ENCODE peak calls at places on chromosomes 5 and 9, in six cellular contexts. One of them, this sample, is unnamed.

GRCh38 chr9:113298311-113298710 is 4.9 kb downstream of the RNF183 start:
- DNase-seq in H1: no peak
- DNase-seq in HepG2: no peak
- DNase-seq in K562: no peak
- DNase-seq in GM12878: no peak
- DNase-seq in GM12891: no peak
- DNase-seq in this sample: no peak

GRCh38 chr5:134289509-134290113 is 63.7 kb upstream of the PPP2CA start:
- DNase-seq in H1: peak; percentile 59
- DNase-seq in HepG2: peak; percentile 84
- DNase-seq in K562: peak; percentile 85
- DNase-seq in GM12878: peak; percentile 24
- DNase-seq in GM12891: peak; percentile 10
- DNase-seq in this sample: peak; percentile 13

GRCh38 chr5:59489551-59489950 is 404.0 kb downstream of the PDE4D start:
- DNase-seq in H1: no peak
- DNase-seq in HepG2: no peak
- DNase-seq in K562: no peak
- DNase-seq in GM12878: no peak
- DNase-seq in GM12891: no peak
- DNase-seq in this sample: no peak

GRCh38 chr9:70954126-70954525 is 167.3 kb downstream of the TRPM3 start:
- DNase-seq in H1: no peak
- DNase-seq in HepG2: no peak
- DNase-seq in K562: no peak
- DNase-seq in GM12878: no peak
- DNase-seq in GM12891: no peak
- DNase-seq in this sample: no peak

GRCh38 chr9:89274838-89275237 is 36.2 kb upstream of the CKS2 start:
- DNase-seq in H1: no peak
- DNase-seq in HepG2: no peak
- DNase-seq in K562: no peak
- DNase-seq in GM12878: no peak
- DNase-seq in GM12891: no peak
- DNase-seq in this sample: no peak

GRCh38 chr5:147822686-147823491 is 8.6 kb downstream of the SPINK1 start:
- DNase-seq in H1: no peak
- DNase-seq in HepG2: peak; percentile 17
- DNase-seq in K562: peak; percentile 23
- DNase-seq in GM12878: peak; percentile 12
- DNase-seq in GM12891: peak; percentile 5
- DNase-seq in this sample: peak; percentile 1

GRCh38 chr5:24026288-24026687 is 518.9 kb downstream of the PRDM9 start:
- DNase-seq in H1: no peak
- DNase-seq in HepG2: no peak
- DNase-seq in K562: no peak
- DNase-seq in GM12878: no peak
- DNase-seq in GM12891: no peak
- DNase-seq in this sample: no peak

GRCh38 chr5:90550963-90551362 is 7.6 kb upstream of the ADGRV1 start:
- DNase-seq in H1: no peak
- DNase-seq in HepG2: no peak
- DNase-seq in K562: no peak
- DNase-seq in GM12878: no peak
- DNase-seq in GM12891: no peak
- DNase-seq in this sample: no peak

GRCh38 chr5:175709276-175709781 is 51.5 kb downstream of the HRH2 start:
- DNase-seq in H1: no peak
- DNase-seq in HepG2: no peak
- DNase-seq in K562: no peak
- DNase-seq in GM12878: no peak
- DNase-seq in GM12891: no peak
- DNase-seq in this sample: no peak

GRCh38 chr5:150297236-150297890 is 5.3 kb downstream of the ARSI start:
- DNase-seq in H1: no peak
- DNase-seq in HepG2: no peak
- DNase-seq in K562: no peak
- DNase-seq in GM12878: no peak
- DNase-seq in GM12891: no peak
- DNase-seq in this sample: no peak

GRCh38 chr5:88657166-88657565 is 225.8 kb downstream of the MEF2C start:
- DNase-seq in H1: no peak
- DNase-seq in HepG2: no peak
- DNase-seq in K562: no peak
- DNase-seq in GM12878: no peak
- DNase-seq in GM12891: no peak
- DNase-seq in this sample: no peak

GRCh38 chr5:139061274-139061673 is 136.9 kb downstream of the SIL1 start:
- DNase-seq in H1: no peak
- DNase-seq in HepG2: peak; percentile 10
- DNase-seq in K562: no peak
- DNase-seq in GM12878: no peak
- DNase-seq in GM12891: no peak
- DNase-seq in this sample: no peak

GRCh38 chr9:129773262-129774048 is 20.6 kb upstream of the PTGES start:
- DNase-seq in H1: no peak
- DNase-seq in HepG2: peak; percentile 69
- DNase-seq in K562: no peak
- DNase-seq in GM12878: no peak
- DNase-seq in GM12891: no peak
- DNase-seq in this sample: no peak

DNA sequence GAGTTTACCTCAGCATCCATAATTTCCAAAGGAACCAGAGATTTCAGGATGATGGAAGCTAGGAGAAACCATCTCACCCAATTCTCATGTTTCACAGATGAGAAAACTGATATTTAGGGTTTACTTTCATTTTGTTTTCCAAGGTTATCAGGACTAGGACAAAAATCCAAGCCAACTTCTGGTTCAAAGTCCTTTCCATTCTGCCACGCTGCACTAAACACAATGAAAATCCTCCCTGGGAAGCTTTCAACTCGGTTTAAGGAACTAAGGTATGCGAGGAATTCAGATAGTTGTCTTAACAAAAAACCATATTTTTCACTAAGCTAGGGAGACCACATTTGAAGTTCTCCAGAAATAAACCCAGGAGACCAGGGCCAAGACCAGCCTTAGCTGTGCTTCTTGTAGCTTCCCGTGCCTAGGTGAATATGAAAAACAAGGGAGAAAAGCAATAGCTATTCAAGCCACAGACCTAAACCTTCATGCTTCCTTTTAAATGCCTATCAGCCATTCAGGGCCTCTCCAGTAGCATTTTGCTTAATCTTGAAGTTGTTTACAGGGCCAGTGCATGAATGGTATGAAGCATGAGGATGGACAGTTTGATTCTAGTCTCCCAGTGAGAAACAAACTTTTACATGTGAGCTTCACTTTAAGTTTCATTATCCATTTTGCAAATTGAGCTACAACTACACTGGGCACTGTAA is 167.9 kb downstream of the DENND1A start:
- DNase-seq in H1: peak; percentile 35
- DNase-seq in HepG2: peak; percentile 66
- DNase-seq in K562: no peak
- DNase-seq in GM12878: no peak
- DNase-seq in GM12891: no peak
- DNase-seq in this sample: no peak
- TF ChIP-seq TAF1 in H1: no peak
- TF ChIP-seq TAF1 in HepG2: no peak
- TF ChIP-seq TAF1 in K562: no peak
- TF ChIP-seq TAF1 in GM12878: no peak
- TF ChIP-seq TAF1 in GM12891: no peak
- TF ChIP-seq TAF1 in this sample: no peak

DNA sequence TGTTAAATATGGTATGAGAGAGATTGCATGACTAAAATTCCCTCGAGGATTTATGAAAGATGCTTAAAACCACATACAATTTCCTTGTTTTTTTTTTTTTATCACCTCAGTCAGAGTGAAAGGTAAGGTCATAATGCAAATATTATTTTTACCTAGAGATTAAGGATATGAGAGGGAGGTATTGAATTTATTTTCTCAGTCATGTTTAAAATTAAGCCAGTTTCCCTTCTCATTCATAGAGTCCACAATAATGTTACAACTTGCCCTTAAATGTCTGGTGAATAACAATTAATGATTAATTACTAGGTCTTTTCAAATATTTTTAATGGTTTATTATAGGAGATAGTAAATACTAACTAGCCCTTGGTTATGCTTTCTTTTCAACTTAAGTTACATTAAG is 144.9 kb upstream of the HAPLN1 start:
- DNase-seq in H1: no peak
- DNase-seq in HepG2: no peak
- DNase-seq in K562: no peak
- DNase-seq in GM12878: no peak
- DNase-seq in GM12891: no peak
- DNase-seq in this sample: no peak
- TF ChIP-seq POLR2A in H1: no peak
- TF ChIP-seq POLR2A in HepG2: no peak
- TF ChIP-seq POLR2A in K562: no peak
- TF ChIP-seq POLR2A in GM12878: no peak
- TF ChIP-seq POLR2A in GM12891: no peak
- TF ChIP-seq POLR2A in this sample: no peak

GRCh38 chr9:91116711-91117110 is 245.0 kb downstream of the AUH start:
- DNase-seq in H1: no peak
- DNase-seq in HepG2: no peak
- DNase-seq in K562: no peak
- DNase-seq in GM12878: no peak
- DNase-seq in GM12891: no peak
- DNase-seq in this sample: no peak
- TF ChIP-seq POLR2AphosphoS5 in H1: no peak
- TF ChIP-seq POLR2AphosphoS5 in HepG2: no peak
- TF ChIP-seq POLR2AphosphoS5 in K562: no peak
- TF ChIP-seq POLR2AphosphoS5 in GM12878: no peak
- TF ChIP-seq POLR2AphosphoS5 in GM12891: no peak
- TF ChIP-seq POLR2AphosphoS5 in this sample: no peak

DNA sequence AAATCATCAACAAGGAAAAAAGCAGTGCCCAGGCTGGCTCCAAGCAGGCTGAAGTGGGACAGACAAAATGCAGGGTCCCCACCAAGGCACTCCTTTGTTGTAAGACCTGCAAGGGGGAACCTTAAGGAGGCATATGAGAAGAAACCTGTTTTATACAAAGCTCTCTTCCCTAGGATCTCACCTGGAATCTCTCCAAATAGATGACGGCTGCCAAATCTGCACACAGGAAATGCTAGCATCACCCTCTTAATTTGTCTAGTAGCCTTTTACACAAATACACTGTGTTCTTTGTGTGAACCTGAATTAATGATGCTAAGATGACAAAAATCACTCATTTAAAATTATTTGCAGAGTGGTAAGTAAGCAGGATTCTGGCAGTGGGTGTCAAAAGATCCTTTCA is 280.2 kb downstream of the SPOCK1 start:
- DNase-seq in H1: no peak
- DNase-seq in HepG2: no peak
- DNase-seq in K562: no peak
- DNase-seq in GM12878: no peak
- DNase-seq in GM12891: no peak
- DNase-seq in this sample: no peak
- TF ChIP-seq TAF1 in H1: no peak
- TF ChIP-seq TAF1 in HepG2: no peak
- TF ChIP-seq TAF1 in K562: no peak
- TF ChIP-seq TAF1 in GM12878: no peak
- TF ChIP-seq TAF1 in GM12891: no peak
- TF ChIP-seq TAF1 in this sample: no peak

GRCh38 chr5:83337453-83338035 is 134.0 kb upstream of the VCAN start:
- DNase-seq in H1: no peak
- DNase-seq in HepG2: no peak
- DNase-seq in K562: no peak
- DNase-seq in GM12878: no peak
- DNase-seq in GM12891: no peak
- DNase-seq in this sample: no peak
- TF ChIP-seq POLR2A in H1: no peak
- TF ChIP-seq POLR2A in HepG2: no peak
- TF ChIP-seq POLR2A in K562: no peak
- TF ChIP-seq POLR2A in GM12878: no peak
- TF ChIP-seq POLR2A in GM12891: no peak
- TF ChIP-seq POLR2A in this sample: no peak

This sample was measured in GM12892.